ENCODE peak calls at places on chromosomes 16 and 17, in six cellular contexts. F, Y, N, W, U and L are unnamed samples.

GRCh38 chr16:20747030-20747816 is 5.6 kb upstream of the THUMPD1 start:
- DNase-seq in F (no peak), Y (no peak), N (no peak), W (no peak), U (no peak), L (no peak)

GRCh38 chr16:81645303-81645702 is 133.8 kb upstream of the PLCG2 start:
- DNase-seq in F (peak; percentile 97), Y (peak; percentile 91), N (no peak), W (peak; percentile 26), U (peak; percentile 98), L (no peak)

GRCh38 chr17:69335018-69335417 is 8.1 kb upstream of the ABCA5 start:
- DNase-seq in F (peak; percentile 39), Y (no peak), N (no peak), W (no peak), U (no peak), L (no peak)

GRCh38 chr17:56389356-56389755 is 204.1 kb upstream of the NOG start:
- DNase-seq in F (no peak), Y (no peak), N (no peak), W (no peak), U (no peak), L (no peak)

GRCh38 chr16:1475552-1476114 is 805 bp upstream of the CLCN7 start:
- DNase-seq in F (no peak), Y (no peak), N (no peak), W (no peak), U (no peak), L (no peak)

GRCh38 chr16:89598199-89598598 is 15.2 kb upstream of the DPEP1 start:
- DNase-seq in F (no peak), Y (no peak), N (no peak), W (no peak), U (no peak), L (peak; percentile 67)

GRCh38 chr16:56558024-56558747 is 6.7 kb upstream of the MT4 start:
- DNase-seq in F (peak; percentile 80), Y (peak; percentile 63), N (no peak), W (no peak), U (no peak), L (no peak)

GRCh38 chr16:247027-247426 is 12.4 kb downstream of the FAM234A start:
- DNase-seq in F (no peak), Y (no peak), N (no peak), W (no peak), U (no peak), L (no peak)

GRCh38 chr16:87321336-87322107 is 4.3 kb upstream of the C16orf95 start:
- DNase-seq in F (no peak), Y (no peak), N (no peak), W (no peak), U (no peak), L (peak; percentile 21)

GRCh38 chr16:56689171-56689570 is 6.9 kb downstream of the MT1X start:
- DNase-seq in F (no peak), Y (no peak), N (no peak), W (no peak), U (no peak), L (no peak)

GRCh38 chr16:57273359-57273758 is 11.1 kb downstream of the PLLP start:
- DNase-seq in F (no peak), Y (no peak), N (no peak), W (no peak), U (no peak), L (no peak)

GRCh38 chr16:85752511-85753420 is 1.9 kb upstream of the C16orf74 start:
- DNase-seq in F (peak; percentile 25), Y (peak; percentile 64), N (peak; percentile 26), W (no peak), U (peak; percentile 8), L (peak; percentile 81)

GRCh38 chr17:19977360-19978205 is at the start of gene AKAP10:
- DNase-seq in F (peak; percentile 72), Y (peak; percentile 84), N (peak; percentile 92), W (peak; percentile 60), U (peak; percentile 93), L (peak; percentile 95)

GRCh38 chr17:39724731-39725130 is 5.6 kb downstream of the MIEN1 start:
- DNase-seq in F (no peak), Y (no peak), N (no peak), W (no peak), U (no peak), L (no peak)
- H3K36me3 ChIP-seq in F (peaks cover 20% of the 10 kb centered on the region), Y (no peaks in the 10 kb centered on the region), N (no peaks in the 10 kb centered on the region), W (peaks cover 43% of the 10 kb centered on the region), U (peaks cover 29% of the 10 kb centered on the region), L (peaks cover 27% of the 10 kb centered on the region)

GRCh38 chr17:76888661-76889060 is 20.5 kb downstream of the MGAT5B start:
- DNase-seq in F (no peak), Y (no peak), N (no peak), W (no peak), U (no peak), L (peak; percentile 65)
- H3K27me3 ChIP-seq in F (no peaks in the 10 kb centered on the region), Y (no peaks in the 10 kb centered on the region), N (no peaks in the 10 kb centered on the region), W (no peaks in the 10 kb centered on the region), U (no peaks in the 10 kb centered on the region), L (no peaks in the 10 kb centered on the region)

GRCh38 chr16:64950262-64950661 is 171.6 kb downstream of the CDH11 start:
- DNase-seq in F (no peak), Y (no peak), N (no peak), W (no peak), U (no peak), L (peak; percentile 8)

GRCh38 chr16:64950731-64951130 is 171.1 kb downstream of the CDH11 start:
- DNase-seq in F (no peak), Y (no peak), N (no peak), W (no peak), U (no peak), L (no peak)

GRCh38 chr16:64948056-64948455 is 173.8 kb downstream of the CDH11 start:
- DNase-seq in F (no peak), Y (no peak), N (no peak), W (no peak), U (no peak), L (no peak)

GRCh38 chr16:64951193-64951592 is 170.7 kb downstream of the CDH11 start:
- DNase-seq in F (no peak), Y (no peak), N (no peak), W (no peak), U (no peak), L (no peak)

GRCh38 chr16:64947651-64948050 is 174.2 kb downstream of the CDH11 start:
- DNase-seq in F (no peak), Y (no peak), N (no peak), W (no peak), U (no peak), L (no peak)
- H3K27ac ChIP-seq in F (no peak overlapping the region), Y (no peak overlapping the region), N (no peak overlapping the region), W (no peak overlapping the region), U (no peak overlapping the region), L (no peak overlapping the region)

DNA sequence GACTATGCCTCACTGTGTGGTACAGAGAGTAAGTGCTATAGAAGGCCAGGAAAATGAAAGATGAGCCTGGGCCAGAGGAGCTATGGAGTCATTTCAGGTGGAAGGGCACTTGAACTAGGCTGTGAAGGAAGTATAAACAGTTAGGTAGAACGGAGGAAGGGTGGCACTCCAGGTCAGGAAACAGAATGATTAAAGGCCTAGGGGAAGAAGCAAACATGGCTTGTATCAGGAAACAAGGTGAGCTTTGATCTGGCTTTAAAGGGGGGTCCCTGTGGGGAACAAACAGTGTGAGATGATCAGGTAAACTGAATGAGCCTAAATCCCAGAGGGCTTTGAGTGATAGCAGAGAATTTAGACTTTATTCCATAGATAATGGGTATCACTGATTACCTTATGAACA is 16.9 kb downstream of the MAP3K3 start:
- DNase-seq in F (no peak), Y (no peak), N (no peak), W (no peak), U (no peak), L (no peak)
- H3K36me3 ChIP-seq in F (peaks cover 4% of the 10 kb centered on the region), Y (no peaks in the 10 kb centered on the region), N (no peaks in the 10 kb centered on the region), W (peaks cover 37% of the 10 kb centered on the region), U (no peaks in the 10 kb centered on the region), L (peaks cover 44% of the 10 kb centered on the region)

DNA sequence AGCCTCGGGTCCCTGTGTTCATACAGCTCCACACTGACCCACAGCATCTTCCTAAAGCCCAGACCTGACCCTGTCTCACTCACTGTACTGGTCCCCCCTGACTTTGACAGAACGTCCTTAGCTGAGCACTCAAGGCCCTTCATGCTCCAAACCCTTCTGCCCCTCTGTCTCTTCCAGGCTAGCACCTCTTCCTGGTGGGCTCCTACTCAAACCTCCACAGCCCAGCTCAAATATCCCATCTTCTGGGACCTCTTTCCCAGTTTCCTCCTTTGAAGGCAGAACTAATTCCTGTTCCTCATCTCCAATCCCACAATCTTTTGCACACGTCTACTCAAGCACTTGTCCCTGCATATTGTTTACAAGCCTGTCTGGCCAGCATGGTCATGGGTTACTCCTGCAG is 8.8 kb downstream of the GRIN2C start:
- DNase-seq in F (no peak), Y (no peak), N (no peak), W (no peak), U (no peak), L (no peak)
- H3K27me3 ChIP-seq in F (peaks cover 44% of the 10 kb centered on the region), Y (peaks cover 5% of the 10 kb centered on the region), N (peaks cover 9% of the 10 kb centered on the region), W (peaks cover 13% of the 10 kb centered on the region), U (no peaks in the 10 kb centered on the region), L (no peaks in the 10 kb centered on the region)

GRCh38 chr17:44827863-44828262 is 2.2 kb downstream of the GJC1 start:
- DNase-seq in F (no peak), Y (no peak), N (no peak), W (no peak), U (no peak), L (no peak)

GRCh38 chr17:44830359-44831269 is 527 bp upstream of the GJC1 start:
- DNase-seq in F (no peak), Y (no peak), N (no peak), W (no peak), U (no peak), L (peak; percentile 59)

GRCh38 chr17:44829558-44830358 is at the start of gene GJC1:
- DNase-seq in F (peak; percentile 55), Y (no peak), N (no peak), W (no peak), U (no peak), L (peak; percentile 76)

GRCh38 chr17:44831270-44831770 is 1.2 kb upstream of the GJC1 start:
- DNase-seq in F (no peak), Y (no peak), N (no peak), W (no peak), U (no peak), L (no peak)

DNA sequence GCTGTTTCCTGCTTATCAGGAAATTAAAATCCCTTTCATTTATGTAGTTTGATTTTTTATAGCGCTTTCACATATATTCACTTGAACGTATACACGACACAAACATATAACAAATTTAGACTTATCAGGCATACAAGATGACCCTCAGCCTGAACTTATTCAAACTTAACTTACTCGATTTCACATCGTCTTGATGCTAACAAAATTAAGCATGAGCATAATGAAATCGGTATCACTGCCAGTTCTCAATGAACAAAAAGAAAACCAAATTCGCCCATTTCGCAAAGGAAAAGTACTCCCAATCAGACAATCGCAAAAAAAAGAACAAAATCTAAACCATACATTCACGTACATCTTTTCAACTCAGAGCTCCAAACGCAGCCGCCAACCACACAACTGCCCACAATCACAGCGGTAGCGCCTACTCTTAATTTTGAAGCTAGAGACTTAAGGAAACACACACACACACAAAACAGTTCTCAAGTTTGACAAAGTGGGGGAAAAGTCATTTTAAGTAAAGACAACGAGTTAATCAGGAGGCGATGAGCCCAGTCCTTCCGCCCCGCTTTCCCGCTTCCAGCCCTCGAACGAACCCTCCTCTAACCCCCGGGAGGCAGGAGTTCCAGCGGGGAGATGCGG is 1.0 kb downstream of the GJC1 start:
- DNase-seq in F (peak; percentile 44), Y (no peak), N (no peak), W (no peak), U (no peak), L (no peak)
- H3K27ac ChIP-seq in F (peak overlapping the region; percentile 94), Y (peak overlapping the region; percentile 78), N (no peak overlapping the region), W (peak overlapping the region; percentile 85), U (no peak overlapping the region), L (peak overlapping the region; percentile 90)